ENCODE peak calls at places on chromosomes 7 and 10, in four cellular contexts. One of them, this sample, is unnamed.
A peak's percentile ranks its signal among the peaks of the same experiment; 100 is the strongest.

GRCh38 chr7:99737726-99738125 is 2.7 kb upstream of the CYP3A7 start:
- DNase-seq in spleen: no peak
- DNase-seq in epithelial cell of proximal tubule: no peak
- DNase-seq in lower lobe of right lung: no peak
- DNase-seq in this sample: no peak

GRCh38 chr7:100705341-100705752 is 574 bp upstream of the POP7 start:
- DNase-seq in spleen: peak; percentile 95
- DNase-seq in lower lobe of right lung: peak; percentile 87
- DNase-seq in epithelial cell of proximal tubule: no peak
- DNase-seq in this sample: no peak

GRCh38 chr7:157886711-157887110 is 549.9 kb downstream of the DNAJB6 start:
- DNase-seq in lower lobe of right lung: no peak
- DNase-seq in epithelial cell of proximal tubule: no peak
- DNase-seq in spleen: peak; percentile 47
- DNase-seq in this sample: no peak

GRCh38 chr10:61244261-61244775 is 208.9 kb downstream of the TMEM26 start:
- DNase-seq in epithelial cell of proximal tubule: no peak
- DNase-seq in spleen: no peak
- DNase-seq in lower lobe of right lung: no peak
- DNase-seq in this sample: no peak

GRCh38 chr7:128032605-128033235 is 1.5 kb upstream of the LRRC4 start:
- DNase-seq in lower lobe of right lung: peak; percentile 58
- DNase-seq in spleen: peak; percentile 89
- DNase-seq in epithelial cell of proximal tubule: no peak
- DNase-seq in this sample: no peak

GRCh38 chr7:101725911-101726310 is 91.5 kb upstream of the CUX1 start:
- DNase-seq in spleen: no peak
- DNase-seq in epithelial cell of proximal tubule: no peak
- DNase-seq in lower lobe of right lung: no peak
- DNase-seq in this sample: no peak

GRCh38 chr10:75402486-75403143 is 1.1 kb upstream of the ZNF503 start:
- DNase-seq in lower lobe of right lung: peak; percentile 63
- DNase-seq in spleen: no peak
- DNase-seq in epithelial cell of proximal tubule: peak; percentile 80
- DNase-seq in this sample: peak; percentile 57

GRCh38 chr7:111005445-111005844 is 85.5 kb upstream of the LRRN3 start:
- DNase-seq in spleen: no peak
- DNase-seq in lower lobe of right lung: no peak
- DNase-seq in epithelial cell of proximal tubule: no peak
- DNase-seq in this sample: no peak

GRCh38 chr10:113221756-113222168 is 271.7 kb downstream of the TCF7L2 start:
- DNase-seq in spleen: no peak
- DNase-seq in lower lobe of right lung: no peak
- DNase-seq in epithelial cell of proximal tubule: no peak
- DNase-seq in this sample: no peak

GRCh38 chr7:82152858-82153257 is 290.7 kb downstream of the CACNA2D1 start:
- DNase-seq in epithelial cell of proximal tubule: no peak
- DNase-seq in lower lobe of right lung: no peak
- DNase-seq in spleen: no peak
- DNase-seq in this sample: no peak

GRCh38 chr10:14625210-14625621 is 149.5 kb downstream of the FAM107B start:
- DNase-seq in lower lobe of right lung: no peak
- DNase-seq in epithelial cell of proximal tubule: no peak
- DNase-seq in spleen: no peak
- DNase-seq in this sample: no peak

GRCh38 chr10:75444781-75445386 is 13.5 kb downstream of the LRMDA start:
- DNase-seq in spleen: no peak
- DNase-seq in epithelial cell of proximal tubule: no peak
- DNase-seq in lower lobe of right lung: no peak
- DNase-seq in this sample: no peak

GRCh38 chr7:72336382-72336886 is 75.7 kb downstream of the CALN1 start:
- DNase-seq in lower lobe of right lung: no peak
- DNase-seq in epithelial cell of proximal tubule: no peak
- DNase-seq in spleen: no peak
- DNase-seq in this sample: no peak

GRCh38 chr10:6114758-6115410 is 26.1 kb downstream of the RBM17 start:
- DNase-seq in lower lobe of right lung: no peak
- DNase-seq in epithelial cell of proximal tubule: peak; percentile 32
- DNase-seq in spleen: no peak
- DNase-seq in this sample: no peak

GRCh38 chr7:157700237-157701005 is 363.6 kb downstream of the DNAJB6 start:
- DNase-seq in epithelial cell of proximal tubule: no peak
- DNase-seq in spleen: peak; percentile 57
- DNase-seq in lower lobe of right lung: peak; percentile 24
- DNase-seq in this sample: no peak

GRCh38 chr7:141588912-141589311 is 37.7 kb downstream of the AGK start:
- DNase-seq in lower lobe of right lung: no peak
- DNase-seq in spleen: no peak
- DNase-seq in epithelial cell of proximal tubule: no peak
- DNase-seq in this sample: no peak

GRCh38 chr7:42986781-42987248 is 54.6 kb downstream of the MRPL32 start:
- DNase-seq in spleen: no peak
- DNase-seq in epithelial cell of proximal tubule: no peak
- DNase-seq in lower lobe of right lung: no peak
- DNase-seq in this sample: no peak

GRCh38 chr10:109982123-109982522 is 25.7 kb upstream of the ADD3 start:
- DNase-seq in lower lobe of right lung: no peak
- DNase-seq in epithelial cell of proximal tubule: no peak
- DNase-seq in spleen: no peak
- DNase-seq in this sample: no peak

GRCh38 chr7:75715864-75716263 is 22.9 kb downstream of the HIP1 start:
- DNase-seq in lower lobe of right lung: peak; percentile 6
- DNase-seq in spleen: no peak
- DNase-seq in epithelial cell of proximal tubule: no peak
- DNase-seq in this sample: no peak

GRCh38 chr10:44723654-44724053 is 187.5 kb upstream of the TMEM72 start:
- DNase-seq in epithelial cell of proximal tubule: no peak
- DNase-seq in lower lobe of right lung: no peak
- DNase-seq in spleen: no peak
- DNase-seq in this sample: no peak

GRCh38 chr10:15254808-15255655 is 86.5 kb upstream of the NMT2 start:
- DNase-seq in lower lobe of right lung: no peak
- DNase-seq in epithelial cell of proximal tubule: no peak
- DNase-seq in spleen: peak; percentile 54
- DNase-seq in this sample: no peak

GRCh38 chr10:13690281-13690825 is 103.6 kb downstream of the PRPF18 start:
- DNase-seq in lower lobe of right lung: no peak
- DNase-seq in spleen: peak; percentile 31
- DNase-seq in epithelial cell of proximal tubule: no peak
- DNase-seq in this sample: no peak

GRCh38 chr10:70232155-70232858 is 922 bp downstream of the PPA1 start:
- DNase-seq in epithelial cell of proximal tubule: no peak
- DNase-seq in lower lobe of right lung: peak; percentile 68
- DNase-seq in spleen: peak; percentile 85
- DNase-seq in this sample: peak; percentile 44

GRCh38 chr7:55034776-55035175 is 16.0 kb downstream of the EGFR start:
- DNase-seq in lower lobe of right lung: no peak
- DNase-seq in spleen: no peak
- DNase-seq in epithelial cell of proximal tubule: no peak
- DNase-seq in this sample: no peak

DNA sequence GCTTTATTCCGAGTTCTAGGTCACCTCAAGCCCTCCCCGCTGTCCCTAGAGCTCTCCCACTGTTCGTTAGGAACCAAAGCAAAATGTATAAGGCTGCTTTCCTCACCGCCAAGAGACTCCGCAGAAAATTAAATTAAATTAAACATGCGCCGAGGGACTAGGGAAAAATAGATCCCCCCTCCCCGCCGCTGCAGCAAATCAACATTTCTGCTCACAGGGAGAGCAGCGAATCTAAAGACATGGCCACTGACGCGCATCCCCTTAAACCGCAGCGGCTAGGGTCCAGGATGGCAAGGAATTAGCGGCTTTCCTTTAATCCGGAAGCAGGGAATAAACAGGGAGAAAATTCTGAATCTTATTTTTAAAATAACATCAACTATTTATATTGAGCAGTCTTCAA is 7.6 kb downstream of the SP8 start:
- DNase-seq in epithelial cell of proximal tubule: no peak
- DNase-seq in spleen: no peak
- DNase-seq in lower lobe of right lung: no peak
- DNase-seq in this sample: no peak
- H3K4me3 ChIP-seq in epithelial cell of proximal tubule: no peak overlapping the region
- H3K4me3 ChIP-seq in spleen: no peak overlapping the region
- H3K4me3 ChIP-seq in lower lobe of right lung: no peak overlapping the region
- H3K4me3 ChIP-seq in this sample: no peak overlapping the region

GRCh38 chr7:112266595-112267270 is 60.2 kb downstream of the ZNF277 start:
- DNase-seq in spleen: no peak
- DNase-seq in epithelial cell of proximal tubule: no peak
- DNase-seq in lower lobe of right lung: no peak
- DNase-seq in this sample: no peak
- H3K4me3 ChIP-seq in spleen: no peak overlapping the region
- H3K4me3 ChIP-seq in epithelial cell of proximal tubule: no peak overlapping the region
- H3K4me3 ChIP-seq in lower lobe of right lung: no peak overlapping the region
- H3K4me3 ChIP-seq in this sample: no peak overlapping the region

DNA sequence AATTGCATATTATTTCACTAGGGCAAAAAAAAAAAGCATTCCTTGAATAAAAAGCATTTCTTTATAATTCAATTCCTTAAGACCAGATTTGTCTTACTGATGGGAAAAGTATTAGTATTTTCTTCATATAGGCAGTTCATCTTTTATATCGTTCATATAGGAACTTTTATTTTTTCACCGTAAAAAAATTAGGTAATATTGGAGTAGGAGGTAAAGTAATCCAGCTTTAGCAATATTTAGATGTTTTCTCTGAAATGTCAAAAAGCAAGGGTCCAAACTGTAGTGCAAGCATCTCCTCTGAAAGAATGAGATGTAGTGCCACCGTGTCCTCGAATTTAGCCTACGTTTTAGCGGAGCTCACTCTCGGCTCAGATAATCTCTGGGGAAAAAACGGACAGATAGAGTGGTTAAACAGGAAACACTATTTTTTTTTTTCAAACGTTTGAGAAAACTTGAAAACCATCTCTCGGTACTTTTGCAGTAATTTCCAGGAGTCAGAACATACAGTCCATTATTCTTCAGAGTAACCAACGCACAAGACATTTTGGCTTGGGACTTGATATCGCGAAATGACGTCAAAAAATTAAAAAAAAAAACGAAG is 5.4 kb upstream of the SPAG6 start:
- DNase-seq in lower lobe of right lung: no peak
- DNase-seq in spleen: no peak
- DNase-seq in epithelial cell of proximal tubule: no peak
- DNase-seq in this sample: no peak
- H3K4me3 ChIP-seq in lower lobe of right lung: peak overlapping the region; percentile 83
- H3K4me3 ChIP-seq in spleen: peak overlapping the region; percentile 73
- H3K4me3 ChIP-seq in epithelial cell of proximal tubule: peak overlapping the region; percentile 75
- H3K4me3 ChIP-seq in this sample: peak overlapping the region; percentile 73

GRCh38 chr7:74092964-74093339 is 9.3 kb downstream of the LIMK1 start:
- DNase-seq in epithelial cell of proximal tubule: no peak
- DNase-seq in spleen: peak; percentile 90
- DNase-seq in lower lobe of right lung: peak; percentile 84
- DNase-seq in this sample: no peak
- H3K4me3 ChIP-seq in epithelial cell of proximal tubule: no peak overlapping the region
- H3K4me3 ChIP-seq in spleen: peak overlapping the region; percentile 63
- H3K4me3 ChIP-seq in lower lobe of right lung: peak overlapping the region; percentile 60
- H3K4me3 ChIP-seq in this sample: no peak overlapping the region

GRCh38 chr10:17426263-17426600 is 28.2 kb downstream of the ST8SIA6 start:
- DNase-seq in spleen: no peak
- DNase-seq in epithelial cell of proximal tubule: no peak
- DNase-seq in lower lobe of right lung: no peak
- DNase-seq in this sample: no peak

GRCh38 chr10:17425584-17426262 is 28.7 kb downstream of the ST8SIA6 start:
- DNase-seq in spleen: peak; percentile 80
- DNase-seq in lower lobe of right lung: no peak
- DNase-seq in epithelial cell of proximal tubule: no peak
- DNase-seq in this sample: no peak

GRCh38 chr10:17428616-17429097 is 25.7 kb downstream of the ST8SIA6 start:
- DNase-seq in spleen: peak; percentile 77
- DNase-seq in lower lobe of right lung: no peak
- DNase-seq in epithelial cell of proximal tubule: no peak
- DNase-seq in this sample: no peak

GRCh38 chr10:17428096-17428615 is 26.2 kb downstream of the ST8SIA6 start:
- DNase-seq in epithelial cell of proximal tubule: no peak
- DNase-seq in spleen: no peak
- DNase-seq in lower lobe of right lung: no peak
- DNase-seq in this sample: no peak

DNA sequence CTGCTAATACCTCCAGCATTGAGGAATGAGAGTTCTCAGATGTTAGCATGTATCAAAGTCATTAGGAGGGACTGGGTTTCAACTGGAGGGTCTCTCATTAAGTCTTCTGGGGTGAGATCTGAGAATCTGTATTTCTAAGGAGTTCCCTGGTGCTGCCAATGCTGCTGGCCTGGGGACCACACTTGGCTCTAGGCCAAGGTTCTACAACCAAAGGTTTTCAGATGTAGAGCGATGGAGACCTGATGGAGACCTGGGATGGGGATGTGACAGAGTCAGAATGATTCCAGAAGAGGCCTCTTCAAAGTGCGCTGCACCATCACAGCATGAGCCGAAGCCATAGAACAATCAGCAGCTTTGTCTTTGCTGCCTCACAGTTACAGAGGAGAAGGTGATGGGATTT is 27.2 kb downstream of the ST8SIA6 start:
- DNase-seq in spleen: no peak
- DNase-seq in lower lobe of right lung: no peak
- DNase-seq in epithelial cell of proximal tubule: no peak
- DNase-seq in this sample: no peak
- H3K4me3 ChIP-seq in spleen: no peak overlapping the region
- H3K4me3 ChIP-seq in lower lobe of right lung: no peak overlapping the region
- H3K4me3 ChIP-seq in epithelial cell of proximal tubule: no peak overlapping the region
- H3K4me3 ChIP-seq in this sample: no peak overlapping the region